ENCODE peak calls at places on chromosomes 4 and X, in five cellular contexts. A is GM12878, Z is H1, S is HCT116, M is SK-N-SH. O is an unnamed sample.

GRCh38 chrX:103678199-103678993 is 8.1 kb downstream of the MORF4L2 start:
- DNase-seq in A (no peak), Z (no peak), S (no peak), M (no peak), O (no peak)

GRCh38 chrX:108362026-108362425 is 76.2 kb downstream of the COL4A6 start:
- DNase-seq in A (no peak), Z (no peak), S (no peak), M (no peak), O (no peak)

GRCh38 chrX:63930140-63930539 is 145.1 kb upstream of the ARHGEF9 start:
- DNase-seq in A (no peak), Z (no peak), S (peak; percentile 10), M (peak; percentile 2), O (no peak)

GRCh38 chr4:42965326-42965725 is 72.8 kb downstream of the GRXCR1 start:
- DNase-seq in A (no peak), Z (no peak), S (no peak), M (peak; percentile 12), O (no peak)

GRCh38 chr4:123536225-123536624 is 139.6 kb downstream of the SPRY1 start:
- DNase-seq in A (no peak), Z (no peak), S (no peak), M (no peak), O (no peak)

GRCh38 chr4:40056722-40057539 is at the start of gene N4BP2:
- DNase-seq in A (peak; percentile 5), Z (peak; percentile 86), S (peak; percentile 57), M (peak; percentile 93), O (peak; percentile 66)

GRCh38 chr4:137688651-137689050 is 156.4 kb upstream of the PCDH18 start:
- DNase-seq in A (no peak), Z (no peak), S (no peak), M (no peak), O (no peak)

GRCh38 chr4:38385286-38386010 is 278.6 kb upstream of the KLF3 start:
- DNase-seq in A (no peak), Z (no peak), S (no peak), M (no peak), O (no peak)

GRCh38 chr4:3670521-3671519 is 95.4 kb upstream of the ADRA2C start:
- DNase-seq in A (no peak), Z (no peak), S (no peak), M (no peak), O (no peak)

GRCh38 chrX:129755779-129756650 is 17.2 kb downstream of the XPNPEP2 start:
- DNase-seq in A (no peak), Z (no peak), S (no peak), M (no peak), O (no peak)

GRCh38 chrX:46577116-46578005 is 3.8 kb downstream of the CHST7 start:
- DNase-seq in A (no peak), Z (no peak), S (no peak), M (no peak), O (no peak)

GRCh38 chr4:165198329-165198728 is 9.0 kb upstream of the KLHL2 start:
- DNase-seq in A (no peak), Z (no peak), S (no peak), M (no peak), O (no peak)

GRCh38 chr4:120318447-120318846 is 251.8 kb upstream of the MAD2L1 start:
- DNase-seq in A (no peak), Z (no peak), S (no peak), M (no peak), O (no peak)

GRCh38 chr4:67568820-67569219 is 10.3 kb downstream of the STAP1 start:
- DNase-seq in A (no peak), Z (no peak), S (no peak), M (no peak), O (no peak)

GRCh38 chrX:44063611-44064010 is 90.4 kb upstream of the NDP start:
- DNase-seq in A (no peak), Z (no peak), S (no peak), M (no peak), O (no peak)

GRCh38 chr4:184287697-184288255 is 70.1 kb upstream of the ENPP6 start:
- DNase-seq in A (no peak), Z (no peak), S (no peak), M (no peak), O (no peak)

GRCh38 chrX:42524374-42524773 is 253.6 kb downstream of the PPP1R2C start:
- DNase-seq in A (no peak), Z (no peak), S (peak; percentile 3), M (no peak), O (no peak)

GRCh38 chr4:73277201-73277600 is 18.6 kb upstream of the ANKRD17 start:
- DNase-seq in A (no peak), Z (no peak), S (no peak), M (no peak), O (no peak)

GRCh38 chr4:146132445-146132844 is 43.1 kb upstream of the LSM6 start:
- DNase-seq in A (peak; percentile 70), Z (no peak), S (no peak), M (no peak), O (no peak)

GRCh38 chr4:165621983-165622382 is 243.2 kb downstream of the CPE start:
- DNase-seq in A (no peak), Z (no peak), S (no peak), M (no peak), O (no peak)

GRCh38 chr4:36363024-36363423 is 81.6 kb downstream of the DTHD1 start:
- DNase-seq in A (no peak), Z (no peak), S (no peak), M (no peak), O (no peak)

GRCh38 chr4:36399762-36400353 is 118.4 kb downstream of the DTHD1 start:
- DNase-seq in A (peak; percentile 24), Z (no peak), S (no peak), M (no peak), O (no peak)

GRCh38 chr4:184479516-184479950 is 5.2 kb upstream of the IRF2 start:
- DNase-seq in A (no peak), Z (no peak), S (no peak), M (no peak), O (no peak)

GRCh38 chrX:153520286-153520917 is 3.0 kb downstream of the ATP2B3 start:
- DNase-seq in A (no peak), Z (no peak), S (no peak), M (no peak), O (no peak)

GRCh38 chrX:104351173-104351769 is 96.5 kb upstream of the ESX1 start:
- DNase-seq in A (no peak), Z (no peak), S (peak; percentile 41), M (no peak), O (no peak)

GRCh38 chr4:151933122-151933827 is 172.5 kb upstream of the GATB start:
- DNase-seq in A (no peak), Z (peak; percentile 43), S (no peak), M (no peak), O (no peak)

DNA sequence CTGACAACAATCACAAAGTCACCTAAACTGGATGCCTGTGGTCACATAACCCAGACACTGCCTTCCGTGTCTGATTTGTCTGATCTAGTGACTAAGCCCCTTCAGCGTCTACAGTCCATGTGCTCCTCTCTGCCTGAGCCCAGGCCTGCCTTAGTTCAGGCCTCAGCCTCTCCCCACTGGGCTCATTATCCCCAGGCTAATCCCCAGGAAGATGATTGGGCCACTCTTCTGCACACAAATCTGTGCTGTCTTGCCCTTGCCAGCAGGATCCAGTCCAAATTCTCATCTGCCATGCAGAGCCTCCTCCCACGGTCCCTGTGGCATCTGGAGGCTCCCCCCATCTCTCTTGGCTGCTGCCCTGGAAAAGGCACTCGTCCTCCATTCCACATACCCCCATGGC is 96.5 kb downstream of the SLC2A9 start:
- DNase-seq in A (no peak), Z (no peak), S (no peak), M (no peak), O (no peak)
- TF ChIP-seq YY1 in A (no peak), Z (no peak), S (no peak), M (no peak), O (no peak)

DNA sequence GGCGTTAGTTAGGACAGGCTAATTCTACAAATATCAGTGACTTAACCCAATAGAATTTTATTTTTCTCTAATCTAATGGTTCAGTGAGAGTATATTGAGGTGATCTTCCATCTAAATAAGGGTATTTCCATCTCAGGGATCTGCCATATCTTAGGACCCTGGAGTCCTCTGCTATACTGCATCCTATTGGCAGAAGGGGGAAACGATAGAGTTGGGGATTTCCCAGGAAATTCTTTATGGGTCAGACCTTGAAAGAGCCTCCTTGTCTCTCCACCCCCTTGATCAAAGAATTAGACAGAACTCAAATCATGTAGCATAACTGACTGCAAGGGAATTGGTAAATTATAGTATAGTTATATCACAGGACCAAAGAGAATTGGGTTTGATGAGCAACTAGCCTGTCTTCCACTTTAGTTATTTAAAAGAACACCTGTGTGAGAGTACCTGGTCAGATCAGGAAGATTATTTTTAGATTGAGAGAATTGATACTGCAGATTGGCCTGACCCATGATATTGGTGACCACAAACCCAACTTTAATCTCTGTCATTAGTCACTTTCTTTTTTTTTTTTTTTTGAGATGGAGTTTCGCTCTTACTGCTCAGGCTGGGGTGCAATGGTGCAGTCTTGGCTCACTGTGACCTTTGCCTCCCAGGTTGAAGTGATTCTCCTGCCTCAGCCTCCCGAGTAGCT is 25.6 kb downstream of the SMARCA5 start:
- DNase-seq in A (no peak), Z (no peak), S (no peak), M (no peak), O (no peak)
- TF ChIP-seq YY1 in A (no peak), Z (no peak), S (no peak), M (no peak), O (no peak)

DNA sequence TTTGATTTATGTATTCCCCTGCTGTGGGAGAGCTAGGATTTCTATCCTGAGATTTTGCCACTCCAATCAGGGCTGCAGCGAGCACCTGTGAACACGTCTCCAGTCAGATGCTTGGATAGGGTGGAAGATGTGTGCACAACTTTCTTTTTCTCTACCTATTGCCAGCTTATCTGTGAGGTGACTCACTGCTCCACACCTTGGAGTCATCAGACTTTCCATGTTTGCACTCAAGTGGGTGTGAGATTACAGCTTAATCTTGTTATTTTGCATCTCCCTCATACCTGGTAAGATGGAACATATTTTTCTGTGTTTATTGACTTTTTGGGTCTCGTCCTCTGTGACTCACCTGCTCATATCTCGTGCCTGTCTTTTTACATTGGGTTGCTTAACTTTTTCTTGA is 32.2 kb downstream of the PSAPL1 start:
- DNase-seq in A (no peak), Z (peak; percentile 3), S (peak; percentile 37), M (no peak), O (no peak)
- TF ChIP-seq YY1 in A (no peak), Z (no peak), S (no peak), M (no peak), O (no peak)

GRCh38 chr4:153060191-153060590 is 124.1 kb downstream of the FHDC1 start:
- DNase-seq in A (no peak), Z (no peak), S (no peak), M (no peak), O (no peak)
- TF ChIP-seq YY1 in A (no peak), Z (no peak), S (no peak), M (no peak), O (no peak)

DNA sequence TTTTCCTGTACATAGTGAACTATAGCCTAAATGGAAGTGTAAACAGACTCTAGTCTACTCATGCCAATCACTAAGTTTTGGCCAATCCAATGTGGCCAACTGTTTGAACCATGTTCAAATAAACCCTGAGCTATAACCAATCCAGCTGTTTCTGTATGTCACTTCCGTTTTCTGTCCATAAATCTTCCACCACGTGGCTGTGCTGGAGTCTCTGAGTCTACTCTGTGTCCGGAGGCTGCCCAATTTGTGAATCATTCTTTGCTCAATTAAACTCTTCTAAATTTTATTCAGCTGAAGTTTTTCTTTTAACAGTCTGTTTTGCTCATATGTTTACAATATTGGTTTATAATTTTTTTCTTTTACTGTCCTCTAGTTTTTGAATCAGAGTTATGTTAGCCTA is 112.3 kb upstream of the BANK1 start:
- DNase-seq in A (no peak), Z (no peak), S (no peak), M (no peak), O (no peak)
- TF ChIP-seq YY1 in A (no peak), Z (no peak), S (no peak), M (no peak), O (no peak)